ENCODE peak calls at places on chromosomes 3 and 15, in ten cellular contexts. One of them, this sample, is unnamed.

GRCh38 chr3:16600771-16601538 is 4.3 kb downstream of the DAZL start:
- DNase-seq in lung microvascular endothelial cell: peak; percentile 88
- DNase-seq in GM23248: peak; percentile 86
- DNase-seq in stimulated activated CD8-positive, alpha-beta memory T cell treated with anti-CD3 and anti-CD28 coated beads, Interleukin-2, amount 100 ng/mL, for 48 hours: peak; percentile 65
- DNase-seq in T-cell: peak; percentile 78
- DNase-seq in fibroblast of the conjunctiva: peak; percentile 85
- DNase-seq in fibroblast of pulmonary artery: peak; percentile 92
- DNase-seq in globus pallidus: peak; percentile 85
- DNase-seq in stimulated activated CD4-positive, alpha-beta T cell treated with anti-CD3 and anti-CD28 coated beads, Interleukin-12 subunit alpha, Interleukin-12 subunit beta, amount 100 ng/mL, for 24 hours: peak; percentile 75
- DNase-seq in AG09309: peak; percentile 39
- DNase-seq in this sample: peak; percentile 16

GRCh38 chr15:63860161-63860954 is 26.6 kb upstream of the HERC1 start:
- DNase-seq in fibroblast of the conjunctiva: no peak
- DNase-seq in stimulated activated CD4-positive, alpha-beta T cell treated with anti-CD3 and anti-CD28 coated beads, Interleukin-12 subunit alpha, Interleukin-12 subunit beta, amount 100 ng/mL, for 24 hours: peak; percentile 37
- DNase-seq in GM23248: no peak
- DNase-seq in AG09309: no peak
- DNase-seq in stimulated activated CD8-positive, alpha-beta memory T cell treated with anti-CD3 and anti-CD28 coated beads, Interleukin-2, amount 100 ng/mL, for 48 hours: peak; percentile 4
- DNase-seq in lung microvascular endothelial cell: no peak
- DNase-seq in T-cell: peak; percentile 78
- DNase-seq in globus pallidus: no peak
- DNase-seq in fibroblast of pulmonary artery: no peak
- DNase-seq in this sample: no peak

GRCh38 chr15:33068531-33068990 is 126.0 kb downstream of the FMN1 start:
- DNase-seq in stimulated activated CD8-positive, alpha-beta memory T cell treated with anti-CD3 and anti-CD28 coated beads, Interleukin-2, amount 100 ng/mL, for 48 hours: no peak
- DNase-seq in GM23248: peak; percentile 39
- DNase-seq in fibroblast of pulmonary artery: no peak
- DNase-seq in AG09309: no peak
- DNase-seq in globus pallidus: no peak
- DNase-seq in lung microvascular endothelial cell: peak; percentile 13
- DNase-seq in fibroblast of the conjunctiva: no peak
- DNase-seq in T-cell: no peak
- DNase-seq in stimulated activated CD4-positive, alpha-beta T cell treated with anti-CD3 and anti-CD28 coated beads, Interleukin-12 subunit alpha, Interleukin-12 subunit beta, amount 100 ng/mL, for 24 hours: no peak
- DNase-seq in this sample: peak; percentile 67

GRCh38 chr15:26936502-26936901 is 34.5 kb upstream of the GABRG3 start:
- DNase-seq in fibroblast of pulmonary artery: no peak
- DNase-seq in globus pallidus: no peak
- DNase-seq in stimulated activated CD8-positive, alpha-beta memory T cell treated with anti-CD3 and anti-CD28 coated beads, Interleukin-2, amount 100 ng/mL, for 48 hours: no peak
- DNase-seq in AG09309: no peak
- DNase-seq in T-cell: no peak
- DNase-seq in fibroblast of the conjunctiva: no peak
- DNase-seq in lung microvascular endothelial cell: no peak
- DNase-seq in stimulated activated CD4-positive, alpha-beta T cell treated with anti-CD3 and anti-CD28 coated beads, Interleukin-12 subunit alpha, Interleukin-12 subunit beta, amount 100 ng/mL, for 24 hours: no peak
- DNase-seq in GM23248: no peak
- DNase-seq in this sample: no peak

GRCh38 chr3:1828519-1828918 is 270.1 kb upstream of the CNTN4 start:
- DNase-seq in AG09309: no peak
- DNase-seq in GM23248: no peak
- DNase-seq in T-cell: no peak
- DNase-seq in stimulated activated CD8-positive, alpha-beta memory T cell treated with anti-CD3 and anti-CD28 coated beads, Interleukin-2, amount 100 ng/mL, for 48 hours: no peak
- DNase-seq in stimulated activated CD4-positive, alpha-beta T cell treated with anti-CD3 and anti-CD28 coated beads, Interleukin-12 subunit alpha, Interleukin-12 subunit beta, amount 100 ng/mL, for 24 hours: no peak
- DNase-seq in lung microvascular endothelial cell: no peak
- DNase-seq in fibroblast of pulmonary artery: no peak
- DNase-seq in fibroblast of the conjunctiva: no peak
- DNase-seq in globus pallidus: no peak
- DNase-seq in this sample: no peak

GRCh38 chr3:151305081-151305777 is 11.4 kb downstream of the GPR87 start:
- DNase-seq in stimulated activated CD8-positive, alpha-beta memory T cell treated with anti-CD3 and anti-CD28 coated beads, Interleukin-2, amount 100 ng/mL, for 48 hours: no peak
- DNase-seq in lung microvascular endothelial cell: peak; percentile 59
- DNase-seq in fibroblast of the conjunctiva: peak; percentile 93
- DNase-seq in GM23248: peak; percentile 98
- DNase-seq in fibroblast of pulmonary artery: peak; percentile 98
- DNase-seq in T-cell: no peak
- DNase-seq in AG09309: peak; percentile 94
- DNase-seq in stimulated activated CD4-positive, alpha-beta T cell treated with anti-CD3 and anti-CD28 coated beads, Interleukin-12 subunit alpha, Interleukin-12 subunit beta, amount 100 ng/mL, for 24 hours: peak; percentile 15
- DNase-seq in globus pallidus: no peak
- DNase-seq in this sample: no peak

GRCh38 chr3:134364061-134364935 is 9.9 kb downstream of the AMOTL2 start:
- DNase-seq in stimulated activated CD4-positive, alpha-beta T cell treated with anti-CD3 and anti-CD28 coated beads, Interleukin-12 subunit alpha, Interleukin-12 subunit beta, amount 100 ng/mL, for 24 hours: no peak
- DNase-seq in AG09309: peak; percentile 95
- DNase-seq in GM23248: peak; percentile 99
- DNase-seq in fibroblast of pulmonary artery: peak; percentile 96
- DNase-seq in fibroblast of the conjunctiva: peak; percentile 94
- DNase-seq in globus pallidus: peak; percentile 89
- DNase-seq in lung microvascular endothelial cell: peak; percentile 96
- DNase-seq in stimulated activated CD8-positive, alpha-beta memory T cell treated with anti-CD3 and anti-CD28 coated beads, Interleukin-2, amount 100 ng/mL, for 48 hours: no peak
- DNase-seq in T-cell: peak; percentile 17
- DNase-seq in this sample: no peak

GRCh38 chr3:44886561-44886960 is 12.2 kb downstream of the TGM4 start:
- DNase-seq in fibroblast of pulmonary artery: no peak
- DNase-seq in stimulated activated CD8-positive, alpha-beta memory T cell treated with anti-CD3 and anti-CD28 coated beads, Interleukin-2, amount 100 ng/mL, for 48 hours: no peak
- DNase-seq in stimulated activated CD4-positive, alpha-beta T cell treated with anti-CD3 and anti-CD28 coated beads, Interleukin-12 subunit alpha, Interleukin-12 subunit beta, amount 100 ng/mL, for 24 hours: no peak
- DNase-seq in T-cell: no peak
- DNase-seq in lung microvascular endothelial cell: no peak
- DNase-seq in globus pallidus: no peak
- DNase-seq in fibroblast of the conjunctiva: no peak
- DNase-seq in GM23248: peak; percentile 16
- DNase-seq in AG09309: no peak
- DNase-seq in this sample: peak; percentile 34

GRCh38 chr3:104796556-104796955 is 570.2 kb upstream of the ALCAM start:
- DNase-seq in AG09309: no peak
- DNase-seq in T-cell: no peak
- DNase-seq in stimulated activated CD8-positive, alpha-beta memory T cell treated with anti-CD3 and anti-CD28 coated beads, Interleukin-2, amount 100 ng/mL, for 48 hours: no peak
- DNase-seq in fibroblast of the conjunctiva: no peak
- DNase-seq in fibroblast of pulmonary artery: no peak
- DNase-seq in stimulated activated CD4-positive, alpha-beta T cell treated with anti-CD3 and anti-CD28 coated beads, Interleukin-12 subunit alpha, Interleukin-12 subunit beta, amount 100 ng/mL, for 24 hours: no peak
- DNase-seq in globus pallidus: no peak
- DNase-seq in GM23248: no peak
- DNase-seq in lung microvascular endothelial cell: peak; percentile 8
- DNase-seq in this sample: no peak

GRCh38 chr3:48709051-48709461 is 8.0 kb downstream of the IP6K2 start:
- DNase-seq in lung microvascular endothelial cell: no peak
- DNase-seq in stimulated activated CD4-positive, alpha-beta T cell treated with anti-CD3 and anti-CD28 coated beads, Interleukin-12 subunit alpha, Interleukin-12 subunit beta, amount 100 ng/mL, for 24 hours: no peak
- DNase-seq in GM23248: peak; percentile 69
- DNase-seq in stimulated activated CD8-positive, alpha-beta memory T cell treated with anti-CD3 and anti-CD28 coated beads, Interleukin-2, amount 100 ng/mL, for 48 hours: no peak
- DNase-seq in fibroblast of the conjunctiva: no peak
- DNase-seq in AG09309: no peak
- DNase-seq in T-cell: no peak
- DNase-seq in fibroblast of pulmonary artery: no peak
- DNase-seq in globus pallidus: no peak
- DNase-seq in this sample: no peak

GRCh38 chr3:25587526-25587925 is 77.2 kb downstream of the TOP2B start:
- DNase-seq in fibroblast of the conjunctiva: peak; percentile 34
- DNase-seq in T-cell: no peak
- DNase-seq in stimulated activated CD4-positive, alpha-beta T cell treated with anti-CD3 and anti-CD28 coated beads, Interleukin-12 subunit alpha, Interleukin-12 subunit beta, amount 100 ng/mL, for 24 hours: no peak
- DNase-seq in stimulated activated CD8-positive, alpha-beta memory T cell treated with anti-CD3 and anti-CD28 coated beads, Interleukin-2, amount 100 ng/mL, for 48 hours: no peak
- DNase-seq in AG09309: no peak
- DNase-seq in globus pallidus: no peak
- DNase-seq in GM23248: no peak
- DNase-seq in lung microvascular endothelial cell: no peak
- DNase-seq in fibroblast of pulmonary artery: peak; percentile 42
- DNase-seq in this sample: no peak

GRCh38 chr3:14771593-14772497 is 46.9 kb upstream of the FGD5 start:
- DNase-seq in T-cell: no peak
- DNase-seq in fibroblast of pulmonary artery: no peak
- DNase-seq in stimulated activated CD8-positive, alpha-beta memory T cell treated with anti-CD3 and anti-CD28 coated beads, Interleukin-2, amount 100 ng/mL, for 48 hours: no peak
- DNase-seq in lung microvascular endothelial cell: no peak
- DNase-seq in AG09309: no peak
- DNase-seq in stimulated activated CD4-positive, alpha-beta T cell treated with anti-CD3 and anti-CD28 coated beads, Interleukin-12 subunit alpha, Interleukin-12 subunit beta, amount 100 ng/mL, for 24 hours: no peak
- DNase-seq in GM23248: no peak
- DNase-seq in globus pallidus: no peak
- DNase-seq in fibroblast of the conjunctiva: no peak
- DNase-seq in this sample: no peak

GRCh38 chr3:148211725-148212124 is 486.0 kb upstream of the AGTR1 start:
- DNase-seq in fibroblast of the conjunctiva: no peak
- DNase-seq in AG09309: no peak
- DNase-seq in stimulated activated CD8-positive, alpha-beta memory T cell treated with anti-CD3 and anti-CD28 coated beads, Interleukin-2, amount 100 ng/mL, for 48 hours: no peak
- DNase-seq in fibroblast of pulmonary artery: peak; percentile 45
- DNase-seq in lung microvascular endothelial cell: peak; percentile 4
- DNase-seq in T-cell: no peak
- DNase-seq in GM23248: peak; percentile 64
- DNase-seq in stimulated activated CD4-positive, alpha-beta T cell treated with anti-CD3 and anti-CD28 coated beads, Interleukin-12 subunit alpha, Interleukin-12 subunit beta, amount 100 ng/mL, for 24 hours: no peak
- DNase-seq in globus pallidus: no peak
- DNase-seq in this sample: no peak

GRCh38 chr15:22806156-22806555 is 19.7 kb downstream of the NIPA1 start:
- DNase-seq in GM23248: no peak
- DNase-seq in lung microvascular endothelial cell: no peak
- DNase-seq in fibroblast of pulmonary artery: no peak
- DNase-seq in fibroblast of the conjunctiva: no peak
- DNase-seq in stimulated activated CD4-positive, alpha-beta T cell treated with anti-CD3 and anti-CD28 coated beads, Interleukin-12 subunit alpha, Interleukin-12 subunit beta, amount 100 ng/mL, for 24 hours: no peak
- DNase-seq in T-cell: no peak
- DNase-seq in AG09309: no peak
- DNase-seq in globus pallidus: peak; percentile 91
- DNase-seq in stimulated activated CD8-positive, alpha-beta memory T cell treated with anti-CD3 and anti-CD28 coated beads, Interleukin-2, amount 100 ng/mL, for 48 hours: no peak
- DNase-seq in this sample: no peak

GRCh38 chr3:31572605-31573459 is 40.1 kb downstream of the STT3B start:
- DNase-seq in AG09309: no peak
- DNase-seq in stimulated activated CD4-positive, alpha-beta T cell treated with anti-CD3 and anti-CD28 coated beads, Interleukin-12 subunit alpha, Interleukin-12 subunit beta, amount 100 ng/mL, for 24 hours: no peak
- DNase-seq in fibroblast of pulmonary artery: no peak
- DNase-seq in T-cell: no peak
- DNase-seq in stimulated activated CD8-positive, alpha-beta memory T cell treated with anti-CD3 and anti-CD28 coated beads, Interleukin-2, amount 100 ng/mL, for 48 hours: no peak
- DNase-seq in fibroblast of the conjunctiva: no peak
- DNase-seq in lung microvascular endothelial cell: no peak
- DNase-seq in GM23248: no peak
- DNase-seq in globus pallidus: no peak
- DNase-seq in this sample: no peak

GRCh38 chr15:36769110-36769509 is 189.7 kb downstream of the CDIN1 start:
- DNase-seq in lung microvascular endothelial cell: peak; percentile 47
- DNase-seq in globus pallidus: no peak
- DNase-seq in stimulated activated CD4-positive, alpha-beta T cell treated with anti-CD3 and anti-CD28 coated beads, Interleukin-12 subunit alpha, Interleukin-12 subunit beta, amount 100 ng/mL, for 24 hours: no peak
- DNase-seq in GM23248: peak; percentile 48
- DNase-seq in fibroblast of pulmonary artery: peak; percentile 56
- DNase-seq in T-cell: no peak
- DNase-seq in fibroblast of the conjunctiva: no peak
- DNase-seq in AG09309: no peak
- DNase-seq in stimulated activated CD8-positive, alpha-beta memory T cell treated with anti-CD3 and anti-CD28 coated beads, Interleukin-2, amount 100 ng/mL, for 48 hours: no peak
- DNase-seq in this sample: no peak

GRCh38 chr15:39051931-39052705 is 487.5 kb upstream of the RASGRP1 start:
- DNase-seq in lung microvascular endothelial cell: no peak
- DNase-seq in GM23248: no peak
- DNase-seq in globus pallidus: no peak
- DNase-seq in T-cell: no peak
- DNase-seq in stimulated activated CD4-positive, alpha-beta T cell treated with anti-CD3 and anti-CD28 coated beads, Interleukin-12 subunit alpha, Interleukin-12 subunit beta, amount 100 ng/mL, for 24 hours: no peak
- DNase-seq in fibroblast of pulmonary artery: no peak
- DNase-seq in stimulated activated CD8-positive, alpha-beta memory T cell treated with anti-CD3 and anti-CD28 coated beads, Interleukin-2, amount 100 ng/mL, for 48 hours: no peak
- DNase-seq in AG09309: no peak
- DNase-seq in fibroblast of the conjunctiva: no peak
- DNase-seq in this sample: no peak

This sample was measured in SHP77 treated with DMSO at 0.1 percent for 48 hours.